ENCODE peak calls at places on chromosome 6, in five cellular contexts. E, P, K, I and G are unnamed samples.

GRCh38 chr6:30885999-30886896 is 1.9 kb downstream of the DDR1 start:
- DNase-seq in E (no peak), P (no peak), K (peak), I (peak), G (peak)

GRCh38 chr6:134739299-134740090 is 210.4 kb downstream of the ALDH8A1 start:
- DNase-seq in E (no peak), P (no peak), K (no peak), I (peak), G (peak)

GRCh38 chr6:49775043-49775442 is 12.0 kb downstream of the PGK2 start:
- DNase-seq in E (no peak), P (no peak), K (no peak), I (no peak), G (no peak)

GRCh38 chr6:11229267-11230043 is 3.0 kb downstream of the NEDD9 start:
- DNase-seq in E (no peak), P (no peak), K (no peak), I (no peak), G (peak)

GRCh38 chr6:41593451-41594238 is 44.6 kb upstream of the MDFI start:
- DNase-seq in E (no peak), P (no peak), K (no peak), I (no peak), G (no peak)

GRCh38 chr6:47483853-47484546 is 6.4 kb downstream of the CD2AP start:
- DNase-seq in E (no peak), P (no peak), K (no peak), I (no peak), G (peak)

GRCh38 chr6:122524056-122524455 is 52.4 kb upstream of the SERINC1 start:
- DNase-seq in E (no peak), P (no peak), K (no peak), I (no peak), G (no peak)

GRCh38 chr6:25193865-25194679 is 85.1 kb upstream of the CARMIL1 start:
- DNase-seq in E (no peak), P (no peak), K (no peak), I (peak), G (peak)

GRCh38 chr6:22294301-22294700 is 2.5 kb downstream of the PRL start:
- DNase-seq in E (no peak), P (no peak), K (no peak), I (no peak), G (no peak)

GRCh38 chr6:36075656-36076055 is 48.0 kb downstream of the MAPK14 start:
- DNase-seq in E (no peak), P (no peak), K (no peak), I (no peak), G (no peak)

GRCh38 chr6:121614115-121614514 is 178.7 kb downstream of the GJA1 start:
- DNase-seq in E (no peak), P (no peak), K (no peak), I (peak), G (peak)

GRCh38 chr6:39794231-39794630 is 2.1 kb downstream of the DAAM2 start:
- DNase-seq in E (no peak), P (no peak), K (peak), I (no peak), G (no peak)

GRCh38 chr6:1901556-1901955 is 291.8 kb downstream of the FOXC1 start:
- DNase-seq in E (no peak), P (no peak), K (no peak), I (no peak), G (peak)

GRCh38 chr6:88143768-88144167 is 22.4 kb downstream of the CNR1 start:
- DNase-seq in E (no peak), P (no peak), K (no peak), I (no peak), G (no peak)